ENCODE peak calls at places on chromosomes 16 and 17, in seven cellular contexts. One of them, this sample, is unnamed. For H3K36me3, the result is how much of the 10 kb centered on the place peaks cover.

GRCh38 chr16:85157813-85158701 is 45.8 kb upstream of the CIBAR2 start:
- DNase-seq in CD8-positive, alpha-beta T cell: no peak
- DNase-seq in ascending aorta: no peak
- DNase-seq in HCT116: no peak
- DNase-seq in stomach: no peak
- DNase-seq in lung: no peak
- DNase-seq in HepG2: peak
- DNase-seq in this sample: peak

GRCh38 chr16:29769507-29769906 is 8.5 kb upstream of the ZG16 start:
- DNase-seq in CD8-positive, alpha-beta T cell: no peak
- DNase-seq in ascending aorta: no peak
- DNase-seq in HCT116: no peak
- DNase-seq in stomach: no peak
- DNase-seq in lung: no peak
- DNase-seq in HepG2: no peak
- DNase-seq in this sample: no peak

GRCh38 chr17:51739245-51739886 is 419.1 kb downstream of the CA10 start:
- DNase-seq in CD8-positive, alpha-beta T cell: no peak
- DNase-seq in ascending aorta: no peak
- DNase-seq in HCT116: no peak
- DNase-seq in stomach: no peak
- DNase-seq in lung: no peak
- DNase-seq in HepG2: no peak
- DNase-seq in this sample: no peak

GRCh38 chr17:31722251-31723056 is 136.6 kb downstream of the COPRS start:
- DNase-seq in CD8-positive, alpha-beta T cell: no peak
- DNase-seq in ascending aorta: peak
- DNase-seq in HCT116: no peak
- DNase-seq in stomach: peak
- DNase-seq in lung: no peak
- DNase-seq in HepG2: no peak
- DNase-seq in this sample: no peak

GRCh38 chr16:81583893-81584705 is 139.5 kb downstream of the CMIP start:
- DNase-seq in CD8-positive, alpha-beta T cell: no peak
- DNase-seq in ascending aorta: no peak
- DNase-seq in HCT116: peak
- DNase-seq in stomach: peak
- DNase-seq in lung: peak
- DNase-seq in HepG2: no peak
- DNase-seq in this sample: no peak

GRCh38 chr16:21001262-21001661 is 100.7 kb downstream of the LYRM1 start:
- DNase-seq in CD8-positive, alpha-beta T cell: no peak
- DNase-seq in ascending aorta: no peak
- DNase-seq in HCT116: peak
- DNase-seq in stomach: no peak
- DNase-seq in lung: no peak
- DNase-seq in HepG2: peak
- DNase-seq in this sample: peak

GRCh38 chr16:14062261-14062660 is 8.9 kb upstream of the MRTFB start:
- DNase-seq in CD8-positive, alpha-beta T cell: no peak
- DNase-seq in ascending aorta: no peak
- DNase-seq in HCT116: no peak
- DNase-seq in stomach: no peak
- DNase-seq in lung: peak
- DNase-seq in HepG2: no peak
- DNase-seq in this sample: no peak

GRCh38 chr17:79218825-79219200 is 144.2 kb downstream of the ENGASE start:
- DNase-seq in CD8-positive, alpha-beta T cell: no peak
- DNase-seq in ascending aorta: no peak
- DNase-seq in HCT116: no peak
- DNase-seq in stomach: no peak
- DNase-seq in lung: no peak
- DNase-seq in HepG2: no peak
- DNase-seq in this sample: no peak

GRCh38 chr17:62778990-62779681 is 29.0 kb downstream of the MARCHF10 start:
- DNase-seq in CD8-positive, alpha-beta T cell: no peak
- DNase-seq in ascending aorta: no peak
- DNase-seq in HCT116: peak
- DNase-seq in stomach: peak
- DNase-seq in lung: peak
- DNase-seq in HepG2: peak
- DNase-seq in this sample: no peak

GRCh38 chr17:71071837-71072236 is 902.5 kb downstream of the KCNJ2 start:
- DNase-seq in CD8-positive, alpha-beta T cell: no peak
- DNase-seq in ascending aorta: no peak
- DNase-seq in HCT116: peak
- DNase-seq in stomach: no peak
- DNase-seq in lung: no peak
- DNase-seq in HepG2: peak
- DNase-seq in this sample: no peak

GRCh38 chr16:49510676-49511305 is 137.2 kb downstream of the C16orf78 start:
- DNase-seq in CD8-positive, alpha-beta T cell: no peak
- DNase-seq in ascending aorta: no peak
- DNase-seq in HCT116: no peak
- DNase-seq in stomach: no peak
- DNase-seq in lung: no peak
- DNase-seq in HepG2: no peak
- DNase-seq in this sample: no peak

GRCh38 chr17:28384281-28385036 is 13.0 kb downstream of the SARM1 start:
- DNase-seq in CD8-positive, alpha-beta T cell: peak
- DNase-seq in ascending aorta: no peak
- DNase-seq in HCT116: no peak
- DNase-seq in stomach: peak
- DNase-seq in lung: peak
- DNase-seq in HepG2: no peak
- DNase-seq in this sample: no peak

GRCh38 chr17:2582493-2582892 is 11.0 kb upstream of the PAFAH1B1 start:
- DNase-seq in CD8-positive, alpha-beta T cell: no peak
- DNase-seq in ascending aorta: no peak
- DNase-seq in HCT116: no peak
- DNase-seq in stomach: no peak
- DNase-seq in lung: no peak
- DNase-seq in HepG2: no peak
- DNase-seq in this sample: no peak

GRCh38 chr17:64245218-64246145 is 17.6 kb downstream of the TEX2 start:
- DNase-seq in CD8-positive, alpha-beta T cell: no peak
- DNase-seq in ascending aorta: no peak
- DNase-seq in HCT116: no peak
- DNase-seq in stomach: no peak
- DNase-seq in lung: no peak
- DNase-seq in HepG2: no peak
- DNase-seq in this sample: no peak

GRCh38 chr17:71084219-71084618 is 914.9 kb downstream of the KCNJ2 start:
- DNase-seq in CD8-positive, alpha-beta T cell: no peak
- DNase-seq in ascending aorta: no peak
- DNase-seq in HCT116: peak
- DNase-seq in stomach: peak
- DNase-seq in lung: peak
- DNase-seq in HepG2: peak
- DNase-seq in this sample: peak

GRCh38 chr16:10390330-10390729 is 4.5 kb downstream of the ATF7IP2 start:
- DNase-seq in CD8-positive, alpha-beta T cell: no peak
- DNase-seq in ascending aorta: no peak
- DNase-seq in HCT116: no peak
- DNase-seq in stomach: no peak
- DNase-seq in lung: no peak
- DNase-seq in HepG2: no peak
- DNase-seq in this sample: no peak

GRCh38 chr17:34556384-34556783 is 23.0 kb upstream of the TMEM132E start:
- DNase-seq in CD8-positive, alpha-beta T cell: no peak
- DNase-seq in ascending aorta: no peak
- DNase-seq in HCT116: no peak
- DNase-seq in stomach: no peak
- DNase-seq in lung: no peak
- DNase-seq in HepG2: no peak
- DNase-seq in this sample: no peak

GRCh38 chr16:56874800-56875199 is 9.8 kb downstream of the SLC12A3 start:
- DNase-seq in CD8-positive, alpha-beta T cell: no peak
- DNase-seq in ascending aorta: no peak
- DNase-seq in HCT116: no peak
- DNase-seq in stomach: no peak
- DNase-seq in lung: no peak
- DNase-seq in HepG2: no peak
- DNase-seq in this sample: no peak
- H3K27ac ChIP-seq in CD8-positive, alpha-beta T cell: no peak
- H3K27ac ChIP-seq in ascending aorta: no peak
- H3K27ac ChIP-seq in HCT116: no peak
- H3K27ac ChIP-seq in stomach: no peak
- H3K27ac ChIP-seq in lung: no peak
- H3K27ac ChIP-seq in HepG2: no peak
- H3K27ac ChIP-seq in this sample: no peak

GRCh38 chr16:89435051-89435450 is 55.3 kb downstream of the ANKRD11 start:
- DNase-seq in CD8-positive, alpha-beta T cell: no peak
- DNase-seq in ascending aorta: no peak
- DNase-seq in HCT116: no peak
- DNase-seq in stomach: no peak
- DNase-seq in lung: no peak
- DNase-seq in HepG2: no peak
- DNase-seq in this sample: no peak
- H3K36me3 ChIP-seq in CD8-positive, alpha-beta T cell: under half
- H3K36me3 ChIP-seq in ascending aorta: under half
- H3K36me3 ChIP-seq in HCT116: under half
- H3K36me3 ChIP-seq in stomach: under half
- H3K36me3 ChIP-seq in lung: under half
- H3K36me3 ChIP-seq in HepG2: under half
- H3K36me3 ChIP-seq in this sample: under half

GRCh38 chr17:8117980-8118768 is at the start of gene ALOXE3:
- DNase-seq in CD8-positive, alpha-beta T cell: no peak
- DNase-seq in ascending aorta: peak
- DNase-seq in HCT116: peak
- DNase-seq in stomach: peak
- DNase-seq in lung: no peak
- DNase-seq in HepG2: peak
- DNase-seq in this sample: no peak

GRCh38 chr17:8117367-8117979 is 841 bp downstream of the ALOXE3 start:
- DNase-seq in CD8-positive, alpha-beta T cell: no peak
- DNase-seq in ascending aorta: no peak
- DNase-seq in HCT116: no peak
- DNase-seq in stomach: no peak
- DNase-seq in lung: no peak
- DNase-seq in HepG2: no peak
- DNase-seq in this sample: no peak

GRCh38 chr17:8118769-8119574 is 658 bp upstream of the ALOXE3 start:
- DNase-seq in CD8-positive, alpha-beta T cell: peak
- DNase-seq in ascending aorta: peak
- DNase-seq in HCT116: peak
- DNase-seq in stomach: peak
- DNase-seq in lung: peak
- DNase-seq in HepG2: peak
- DNase-seq in this sample: no peak

GRCh38 chr17:8119575-8120519 is 1.5 kb upstream of the ALOXE3 start:
- DNase-seq in CD8-positive, alpha-beta T cell: no peak
- DNase-seq in ascending aorta: no peak
- DNase-seq in HCT116: peak
- DNase-seq in stomach: peak
- DNase-seq in lung: peak
- DNase-seq in HepG2: peak
- DNase-seq in this sample: no peak

DNA sequence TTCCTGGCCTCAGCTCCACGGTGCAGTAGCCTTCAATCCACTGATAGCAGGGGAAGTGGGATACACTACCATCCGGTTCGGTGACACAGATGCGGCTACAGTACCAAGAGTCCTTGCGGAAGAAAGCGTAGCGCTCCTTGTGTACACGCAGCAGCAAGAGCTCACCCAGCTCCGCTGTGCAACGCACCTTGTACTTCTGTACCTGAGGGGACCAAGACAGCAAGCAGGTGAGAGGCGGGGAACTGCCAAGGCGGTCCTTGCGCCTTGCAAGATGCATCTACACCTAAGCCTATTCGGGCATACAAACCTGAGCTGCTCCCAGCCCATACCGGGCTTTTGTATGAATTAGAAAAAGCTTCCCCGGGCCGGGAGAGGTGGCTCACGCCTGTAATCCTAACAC is 1.5 kb downstream of the ALOXE3 start:
- DNase-seq in CD8-positive, alpha-beta T cell: no peak
- DNase-seq in ascending aorta: no peak
- DNase-seq in HCT116: no peak
- DNase-seq in stomach: no peak
- DNase-seq in lung: no peak
- DNase-seq in HepG2: no peak
- DNase-seq in this sample: no peak
- H3K27ac ChIP-seq in CD8-positive, alpha-beta T cell: no peak
- H3K27ac ChIP-seq in ascending aorta: no peak
- H3K27ac ChIP-seq in HCT116: no peak
- H3K27ac ChIP-seq in stomach: no peak
- H3K27ac ChIP-seq in lung: no peak
- H3K27ac ChIP-seq in HepG2: no peak
- H3K27ac ChIP-seq in this sample: no peak

GRCh38 chr17:27207073-27207511 is 86.8 kb upstream of the WSB1 start:
- DNase-seq in CD8-positive, alpha-beta T cell: no peak
- DNase-seq in ascending aorta: no peak
- DNase-seq in HCT116: peak
- DNase-seq in stomach: no peak
- DNase-seq in lung: no peak
- DNase-seq in HepG2: no peak
- DNase-seq in this sample: no peak
- H3K36me3 ChIP-seq in CD8-positive, alpha-beta T cell: under half
- H3K36me3 ChIP-seq in ascending aorta: under half
- H3K36me3 ChIP-seq in HCT116: under half
- H3K36me3 ChIP-seq in stomach: under half
- H3K36me3 ChIP-seq in lung: under half
- H3K36me3 ChIP-seq in HepG2: under half
- H3K36me3 ChIP-seq in this sample: under half

DNA sequence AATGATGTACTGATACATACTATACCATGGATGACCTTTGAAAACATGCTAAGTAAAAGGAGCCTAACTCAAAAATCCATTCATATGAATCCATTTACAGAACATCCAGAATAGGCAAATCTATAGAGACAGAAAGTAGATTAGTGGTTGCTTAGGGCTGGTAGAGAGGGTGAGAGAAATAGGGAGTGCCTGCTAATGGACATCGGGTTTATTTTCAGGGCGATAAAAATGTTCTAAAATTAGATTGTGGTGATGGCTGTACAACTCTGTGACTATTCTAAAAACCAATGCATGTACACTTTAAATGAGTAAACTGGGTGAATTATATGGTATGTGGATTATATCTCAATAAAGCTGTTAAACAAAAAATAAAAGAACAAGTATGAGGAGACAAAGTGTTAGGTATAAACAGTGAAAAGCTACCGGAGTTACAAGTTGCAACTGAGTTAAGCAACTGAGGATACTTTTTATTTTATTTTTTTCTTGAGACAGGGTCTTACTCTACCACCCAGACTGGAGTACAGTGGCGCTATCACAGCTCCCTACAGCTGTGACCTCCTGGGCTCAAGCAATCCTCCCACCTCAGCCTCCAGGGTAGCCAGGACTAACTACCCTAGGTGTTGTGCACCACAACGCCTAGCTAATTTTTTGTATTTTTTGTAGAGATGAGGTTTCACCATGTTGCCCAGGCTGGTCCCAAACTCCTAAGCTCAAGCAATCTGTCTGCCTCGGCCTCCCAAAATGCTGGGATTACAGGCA is 75.5 kb upstream of the CORO6 start:
- DNase-seq in CD8-positive, alpha-beta T cell: no peak
- DNase-seq in ascending aorta: no peak
- DNase-seq in HCT116: no peak
- DNase-seq in stomach: no peak
- DNase-seq in lung: no peak
- DNase-seq in HepG2: no peak
- DNase-seq in this sample: no peak
- H3K27ac ChIP-seq in CD8-positive, alpha-beta T cell: no peak
- H3K27ac ChIP-seq in ascending aorta: no peak
- H3K27ac ChIP-seq in HCT116: no peak
- H3K27ac ChIP-seq in stomach: no peak
- H3K27ac ChIP-seq in lung: peak
- H3K27ac ChIP-seq in HepG2: no peak
- H3K27ac ChIP-seq in this sample: no peak

This sample was measured in iPS DF 6.9.